ENCODE peak calls at places on chromosomes 11 and 22, in six cellular contexts. N, S, Y, U, M and L are unnamed samples.

GRCh38 chr11:77411238-77411637 is 62.7 kb downstream of the PAK1 start:
- DNase-seq in Y (no peak), M (no peak), S (no peak), N (peak), U (peak), L (no peak)

GRCh38 chr11:4184163-4184916 is 89.7 kb downstream of the RRM1 start:
- DNase-seq in Y (no peak), U (no peak), N (peak), M (no peak), S (no peak), L (no peak)

GRCh38 chr11:82871646-82872045 is 28.6 kb downstream of the PRCP start:
- DNase-seq in U (no peak), M (no peak), S (no peak), Y (no peak), N (no peak), L (no peak)

GRCh38 chr11:2100361-2101170 is 38.6 kb downstream of the IGF2 start:
- DNase-seq in M (no peak), S (no peak), U (no peak), N (no peak), Y (no peak), L (no peak)

GRCh38 chr11:111974451-111974850 is 37.3 kb downstream of the DIXDC1 start:
- DNase-seq in N (no peak), Y (no peak), S (no peak), U (no peak), M (no peak), L (no peak)

GRCh38 chr11:66221012-66221411 is 47.4 kb upstream of the RAB1B start:
- DNase-seq in U (no peak), S (no peak), N (no peak), M (no peak), Y (no peak), L (no peak)

GRCh38 chr22:21569459-21570161 is 2.1 kb downstream of the UBE2L3 start:
- DNase-seq in M (no peak), U (no peak), Y (no peak), S (no peak), N (no peak), L (no peak)

GRCh38 chr22:24011735-24012068 is 598 bp downstream of the CABIN1 start:
- DNase-seq in U (no peak), N (no peak), M (no peak), S (no peak), Y (no peak), L (no peak)

GRCh38 chr11:65778431-65778900 is 2.3 kb downstream of the AP5B1 start:
- DNase-seq in U (no peak), N (no peak), Y (no peak), M (no peak), S (no peak), L (no peak)

GRCh38 chr22:48592066-48592345 is 1235.7 kb downstream of the BRD1 start:
- DNase-seq in U (no peak), S (no peak), Y (no peak), N (no peak), M (no peak), L (no peak)

GRCh38 chr11:19370100-19370861 is 129.5 kb upstream of the E2F8 start:
- DNase-seq in S (no peak), N (peak), U (no peak), M (no peak), Y (no peak), L (no peak)

GRCh38 chr22:50627452-50627913 is 469 bp downstream of the ARSA start:
- DNase-seq in S (no peak), Y (no peak), M (no peak), N (no peak), U (no peak), L (no peak)

GRCh38 chr11:47356998-47357329 is 4.5 kb upstream of the MYBPC3 start:
- DNase-seq in M (no peak), N (no peak), U (no peak), S (no peak), Y (no peak), L (no peak)
- H3K27ac ChIP-seq in M (no peak), N (no peak), U (no peak), S (no peak), Y (no peak), L (no peak)

DNA sequence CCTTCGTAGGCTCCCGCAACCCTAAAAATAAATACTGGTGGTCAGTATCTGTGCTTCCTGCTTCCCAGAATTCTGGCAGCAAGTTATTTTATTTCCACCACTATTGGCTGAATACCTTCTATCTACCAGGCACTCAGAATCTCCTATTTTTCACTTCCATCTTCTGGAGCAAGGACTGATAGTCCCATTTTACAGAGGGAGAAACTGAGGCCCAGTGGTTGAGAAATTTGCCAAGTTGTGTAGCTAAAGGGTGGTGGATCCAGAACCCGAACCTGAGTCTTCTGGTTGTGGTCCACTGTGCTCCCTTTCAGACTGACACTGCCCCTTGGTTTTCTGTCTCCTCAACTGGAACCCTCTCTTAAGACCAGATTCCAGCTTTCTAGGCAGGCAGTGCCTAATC is 31.6 kb downstream of the NECTIN1 start:
- DNase-seq in Y (no peak), S (no peak), U (no peak), N (no peak), M (no peak), L (no peak)
- H3K27ac ChIP-seq in Y (no peak), S (no peak), U (no peak), N (no peak), M (peak), L (no peak)

GRCh38 chr11:33633251-33634003 is 67.2 kb downstream of the C11orf91 start:
- DNase-seq in N (peak), Y (no peak), M (peak), S (no peak), U (no peak), L (no peak)

GRCh38 chr11:33635161-33635560 is 65.5 kb downstream of the C11orf91 start:
- DNase-seq in Y (no peak), M (no peak), N (peak), U (no peak), S (no peak), L (no peak)

GRCh38 chr11:33636104-33636503 is 64.5 kb downstream of the C11orf91 start:
- DNase-seq in N (no peak), Y (no peak), M (no peak), S (no peak), U (no peak), L (no peak)

GRCh38 chr11:33631749-33632091 is 68.9 kb downstream of the C11orf91 start:
- DNase-seq in N (no peak), U (no peak), S (no peak), Y (no peak), M (no peak), L (no peak)

DNA sequence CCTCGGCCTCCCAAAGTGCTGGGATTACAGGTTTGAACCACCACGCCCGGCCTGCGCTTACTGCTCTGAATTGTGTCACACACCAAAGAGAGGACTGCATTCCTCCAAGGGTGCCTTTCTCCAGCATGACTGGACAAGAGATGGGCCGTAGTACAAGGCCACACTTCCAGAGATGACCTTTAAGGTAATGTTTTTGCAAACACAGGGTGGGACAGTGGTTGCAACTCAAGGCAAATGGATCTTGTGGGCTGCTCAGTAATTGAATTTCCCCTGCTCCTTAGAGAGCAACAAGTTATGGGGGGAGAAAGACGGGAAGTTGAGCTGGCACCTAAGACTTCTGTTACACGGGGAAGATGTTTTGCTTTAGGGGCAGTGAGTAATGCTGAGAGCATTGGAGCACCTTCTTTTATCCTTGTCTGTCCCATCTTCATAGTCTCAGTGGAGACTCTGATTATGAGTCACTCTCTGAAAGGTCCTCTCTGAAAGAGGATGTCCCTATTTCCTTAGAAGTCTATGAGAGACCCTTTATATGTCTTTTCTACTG is 66.3 kb downstream of the C11orf91 start:
- DNase-seq in M (peak), U (no peak), S (no peak), N (peak), Y (no peak), L (no peak)
- H3K27ac ChIP-seq in M (peak), U (no peak), S (no peak), N (peak), Y (no peak), L (no peak)

GRCh38 chr11:58560842-58561241 is 14.8 kb downstream of the LPXN start:
- DNase-seq in M (no peak), Y (no peak), S (no peak), U (no peak), N (no peak), L (no peak)
- H3K27ac ChIP-seq in M (no peak), Y (no peak), S (no peak), U (no peak), N (no peak), L (no peak)

GRCh38 chr11:123076484-123076883 is 14.5 kb upstream of the HSPA8 start:
- DNase-seq in U (no peak), M (no peak), N (no peak), Y (no peak), S (no peak), L (no peak)

GRCh38 chr11:123073343-123074057 is 11.6 kb upstream of the HSPA8 start:
- DNase-seq in S (no peak), U (no peak), Y (no peak), M (no peak), N (no peak), L (no peak)

GRCh38 chr11:123072762-123073161 is 10.8 kb upstream of the HSPA8 start:
- DNase-seq in M (no peak), N (no peak), U (no peak), S (no peak), Y (no peak), L (no peak)

GRCh38 chr11:123069878-123070821 is 8.2 kb upstream of the HSPA8 start:
- DNase-seq in Y (no peak), M (no peak), S (no peak), U (no peak), N (no peak), L (no peak)

GRCh38 chr11:123072279-123072678 is 10.3 kb upstream of the HSPA8 start:
- DNase-seq in Y (no peak), U (no peak), S (no peak), N (no peak), M (no peak), L (no peak)
- H3K27ac ChIP-seq in Y (no peak), U (peak), S (peak), N (no peak), M (no peak), L (no peak)

GRCh38 chr22:39569066-39569465 is 1.5 kb upstream of the CACNA1I start:
- DNase-seq in N (no peak), Y (no peak), S (no peak), U (no peak), M (no peak), L (no peak)
- H3K27ac ChIP-seq in N (no peak), Y (no peak), S (no peak), U (no peak), M (no peak), L (no peak)

DNA sequence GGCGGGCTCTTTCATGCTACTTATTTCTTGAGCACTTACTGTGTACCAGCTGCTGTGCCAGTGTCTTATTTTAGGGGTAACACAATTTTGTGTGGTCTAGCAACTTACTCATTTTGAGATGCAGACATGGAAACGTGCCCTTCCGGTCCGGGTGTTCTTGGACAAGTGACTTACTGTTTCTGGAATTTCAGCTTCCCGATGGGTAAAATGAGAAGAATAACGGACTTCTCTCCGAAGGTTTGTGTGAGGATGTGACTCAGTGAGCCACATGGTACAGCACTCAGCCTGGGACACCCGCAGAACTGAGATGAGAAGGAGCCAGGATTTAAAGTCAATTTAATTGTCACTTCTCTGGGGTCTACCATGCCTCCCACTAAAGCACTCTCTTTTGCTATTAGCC is 114.5 kb upstream of the SYT13 start:
- DNase-seq in M (no peak), N (peak), S (no peak), Y (no peak), U (no peak), L (no peak)
- H3K27ac ChIP-seq in M (no peak), N (peak), S (no peak), Y (no peak), U (no peak), L (no peak)

DNA sequence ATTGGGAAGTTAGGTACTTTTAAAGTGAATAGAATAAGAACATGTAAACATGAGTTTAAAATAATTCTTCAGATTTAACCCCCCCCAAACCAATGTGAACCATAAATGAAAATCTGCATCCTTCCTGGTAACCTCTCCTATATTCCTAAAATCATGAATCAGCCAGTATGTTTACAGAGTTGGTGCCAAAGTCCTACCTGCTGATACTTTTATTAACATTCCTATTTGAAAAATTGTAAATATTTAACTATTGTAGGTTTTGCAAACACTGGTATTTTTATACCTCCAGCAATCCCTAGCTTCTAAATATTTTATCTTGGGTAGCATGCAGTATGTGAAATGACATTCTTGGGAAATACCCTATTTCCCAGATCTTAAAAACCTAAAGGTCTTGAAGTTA is 278.2 kb downstream of the RAB38 start:
- DNase-seq in U (no peak), S (no peak), Y (no peak), M (no peak), N (no peak), L (no peak)
- H3K27ac ChIP-seq in U (no peak), S (no peak), Y (no peak), M (no peak), N (no peak), L (no peak)

DNA sequence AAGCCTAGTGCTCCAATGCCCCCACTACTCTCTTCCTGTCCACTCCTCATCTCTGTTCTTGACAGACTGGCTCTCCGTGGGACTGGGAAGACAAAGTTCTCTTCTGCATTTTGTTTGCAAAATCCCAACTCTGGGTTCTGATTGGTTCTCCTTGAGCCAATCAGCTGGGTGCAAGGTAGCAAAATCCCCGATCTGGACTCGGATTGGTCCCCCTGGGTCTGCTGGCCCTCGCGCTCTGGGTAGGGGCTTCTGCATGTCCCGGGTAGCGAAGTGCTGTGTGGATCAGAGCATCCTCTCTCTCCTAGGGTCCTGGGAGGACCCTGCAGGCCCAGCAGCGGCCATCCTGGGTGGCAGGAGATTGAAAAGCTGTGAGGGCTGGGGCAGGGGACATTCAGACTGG is 22.3 kb upstream of the A4GALT start:
- DNase-seq in Y (no peak), N (no peak), U (no peak), M (no peak), S (no peak), L (no peak)
- H3K27ac ChIP-seq in Y (no peak), N (no peak), U (no peak), M (no peak), S (no peak), L (no peak)